ENCODE peak calls at places on chromosome 15, in four cellular contexts. I is neuronal stem cell, K is A673, T is heart right ventricle. Q is an unnamed sample.

GRCh38 chr15:93451265-93451664 is 362.3 kb upstream of the RGMA start:
- DNase-seq in I (no peak), K (no peak), T (no peak), Q (no peak)

GRCh38 chr15:57961919-57962318 is 103.6 kb downstream of the ALDH1A2 start:
- DNase-seq in T (no peak), I (no peak), K (no peak), Q (no peak)

GRCh38 chr15:43939070-43939469 is 112.3 kb downstream of the WDR76 start:
- DNase-seq in T (no peak), K (peak), I (no peak), Q (peak)

GRCh38 chr15:52233405-52233804 is 42.2 kb upstream of the GNB5 start:
- DNase-seq in T (no peak), K (no peak), I (no peak), Q (peak)

GRCh38 chr15:77162872-77163633 is 92.1 kb upstream of the TSPAN3 start:
- DNase-seq in I (no peak), T (no peak), K (no peak), Q (peak)

GRCh38 chr15:93066834-93067648 is 22.0 kb downstream of the RGMA start:
- DNase-seq in K (no peak), I (no peak), T (no peak), Q (no peak)

GRCh38 chr15:48191574-48192225 is at the start of gene CTXN2:
- DNase-seq in T (no peak), K (no peak), I (peak), Q (no peak)

GRCh38 chr15:101049856-101050646 is 130.9 kb downstream of the LRRK1 start:
- DNase-seq in K (no peak), T (peak), I (no peak), Q (no peak)

GRCh38 chr15:74525946-74526345 is 15.1 kb upstream of the ARID3B start:
- DNase-seq in K (no peak), I (no peak), T (no peak), Q (no peak)

GRCh38 chr15:95470997-95471692 is 859.4 kb upstream of the NR2F2 start:
- DNase-seq in I (no peak), K (no peak), T (peak), Q (no peak)

GRCh38 chr15:58065445-58066041 is at the start of gene ALDH1A2:
- DNase-seq in K (no peak), T (peak), I (peak), Q (no peak)

GRCh38 chr15:94327356-94327936 is 96.1 kb downstream of the MCTP2 start:
- DNase-seq in I (no peak), T (no peak), K (peak), Q (peak)

GRCh38 chr15:70907784-70908471 is 15.3 kb downstream of the LRRC49 start:
- DNase-seq in I (no peak), K (no peak), T (no peak), Q (no peak)

GRCh38 chr15:63595688-63596087 is 1.5 kb upstream of the FBXL22 start:
- DNase-seq in K (no peak), T (no peak), I (no peak), Q (no peak)

GRCh38 chr15:92521624-92522008 is 127.9 kb downstream of the ST8SIA2 start:
- DNase-seq in K (peak), I (peak), T (peak), Q (peak)

GRCh38 chr15:62119224-62119925 is 45.7 kb downstream of the C2CD4B start:
- DNase-seq in K (peak), T (no peak), I (no peak), Q (peak)
- H3K4me3 ChIP-seq in K (peak), T (no peak), I (no peak), Q (no peak)

DNA sequence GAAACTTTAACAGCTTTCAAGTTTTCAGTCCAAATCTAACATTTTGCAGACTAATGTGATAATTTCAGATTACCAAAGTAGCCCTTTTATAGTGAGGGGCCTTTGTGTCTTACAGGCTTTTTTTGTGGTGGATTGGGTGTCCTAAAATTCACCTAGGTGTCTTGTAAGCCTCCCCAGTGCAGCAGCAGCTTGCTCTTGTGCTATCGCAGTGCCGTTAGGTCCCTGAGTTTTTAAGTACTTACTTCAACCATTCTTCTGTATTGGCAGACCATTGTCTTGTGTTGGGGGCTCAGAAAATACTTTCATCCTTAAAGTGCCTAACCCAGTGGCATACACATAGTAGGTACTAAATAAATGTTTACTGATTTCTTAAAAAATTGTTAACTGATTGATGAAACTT is 2.1 kb downstream of the PDE8A start:
- DNase-seq in I (no peak), T (no peak), K (no peak), Q (no peak)
- H3K4me3 ChIP-seq in I (no peak), T (peak), K (peak), Q (peak)

GRCh38 chr15:29569533-29570092 is 252.7 kb downstream of the TJP1 start:
- DNase-seq in K (no peak), I (peak), T (no peak), Q (no peak)
- H3K4me3 ChIP-seq in K (no peak), I (peak), T (no peak), Q (no peak)

GRCh38 chr15:36235173-36235572 is 344.3 kb upstream of the CDIN1 start:
- DNase-seq in I (no peak), K (no peak), T (no peak), Q (no peak)

GRCh38 chr15:36234743-36235142 is 344.7 kb upstream of the CDIN1 start:
- DNase-seq in K (no peak), I (no peak), T (no peak), Q (no peak)

GRCh38 chr15:36230741-36231140 is 348.7 kb upstream of the CDIN1 start:
- DNase-seq in I (no peak), T (no peak), K (no peak), Q (no peak)

GRCh38 chr15:36232491-36232890 is 346.9 kb upstream of the CDIN1 start:
- DNase-seq in I (no peak), T (no peak), K (no peak), Q (no peak)
- H3K4me3 ChIP-seq in I (no peak), T (no peak), K (no peak), Q (no peak)

DNA sequence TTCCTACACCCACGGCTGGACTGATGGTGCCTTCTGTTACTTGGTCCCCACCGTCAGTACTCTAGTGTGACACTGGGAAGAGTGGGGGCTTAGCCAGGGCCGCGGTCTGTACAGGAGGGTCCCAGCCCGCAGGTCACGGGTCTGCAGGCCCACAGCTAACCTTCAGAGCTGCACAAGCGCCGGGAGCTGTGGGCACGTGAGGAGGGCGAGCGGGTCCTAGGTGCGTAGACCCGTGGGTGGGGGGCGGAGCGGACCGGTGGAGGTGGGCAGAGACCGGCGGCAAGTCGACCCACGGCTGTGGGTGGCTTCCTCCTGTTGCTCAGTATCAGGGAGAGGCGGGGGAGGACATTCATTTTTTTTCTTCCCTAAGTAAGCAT is 1.2 kb downstream of the TNFAIP8L3 start:
- DNase-seq in K (no peak), I (no peak), T (no peak), Q (no peak)
- H3K4me3 ChIP-seq in K (peak), I (no peak), T (peak), Q (no peak)

GRCh38 chr15:85314653-85315052 is 65.8 kb upstream of the AKAP13 start:
- DNase-seq in K (no peak), T (no peak), I (no peak), Q (no peak)

GRCh38 chr15:85312486-85312885 is 67.9 kb upstream of the AKAP13 start:
- DNase-seq in I (no peak), T (no peak), K (no peak), Q (peak)

GRCh38 chr15:85312925-85313324 is 67.5 kb upstream of the AKAP13 start:
- DNase-seq in T (no peak), K (peak), I (no peak), Q (peak)

GRCh38 chr15:85314139-85314538 is 66.3 kb upstream of the AKAP13 start:
- DNase-seq in T (no peak), K (no peak), I (no peak), Q (no peak)

GRCh38 chr15:85313339-85313738 is 67.1 kb upstream of the AKAP13 start:
- DNase-seq in I (no peak), T (no peak), K (no peak), Q (no peak)
- H3K4me3 ChIP-seq in I (no peak), T (no peak), K (no peak), Q (no peak)

GRCh38 chr15:90840157-90840855 is 28.1 kb upstream of the FURIN start:
- DNase-seq in T (no peak), I (no peak), K (no peak), Q (no peak)
- H3K4me3 ChIP-seq in T (no peak), I (no peak), K (peak), Q (no peak)

DNA sequence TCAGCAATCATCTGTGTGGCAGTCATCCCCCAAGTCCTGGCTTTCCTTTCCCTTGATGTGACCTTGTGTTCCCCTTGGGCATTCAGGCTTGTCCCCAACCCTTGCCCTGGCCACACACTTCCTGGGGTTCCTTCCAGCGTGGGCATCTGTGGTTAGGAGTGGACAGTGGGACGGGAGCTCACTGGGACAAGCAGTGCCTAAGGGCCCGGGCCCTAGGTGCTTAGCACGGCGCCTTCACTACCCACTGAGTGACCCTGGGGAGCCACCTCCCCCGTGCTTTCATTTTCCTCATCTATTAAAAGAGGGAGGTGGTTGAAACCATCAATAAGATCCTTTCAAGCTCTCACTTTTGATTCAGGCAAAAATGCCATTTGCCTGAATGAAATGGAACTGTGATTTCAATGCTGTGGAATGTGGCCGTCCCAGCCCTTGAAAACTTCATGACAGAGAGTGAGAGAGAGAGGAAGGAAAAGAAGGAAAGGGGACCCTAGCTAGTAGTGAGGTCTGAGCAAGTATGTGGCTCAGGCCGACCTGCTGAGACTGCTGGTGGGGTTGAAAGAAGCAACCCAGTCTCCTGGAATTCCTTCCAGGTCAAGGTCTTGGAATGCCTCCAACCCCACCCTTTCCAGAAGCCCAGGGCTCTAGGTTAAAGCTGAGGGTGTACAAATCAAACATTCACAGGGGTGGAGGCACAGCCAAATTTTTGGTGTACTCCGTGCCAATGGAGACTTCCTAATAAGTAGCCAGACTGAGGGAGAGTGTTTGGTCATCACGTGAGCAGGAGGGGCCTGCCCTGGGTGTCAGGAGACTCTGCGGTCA is 302.9 kb downstream of the TLE3 start:
- DNase-seq in K (no peak), T (no peak), I (no peak), Q (no peak)
- H3K4me3 ChIP-seq in K (no peak), T (no peak), I (no peak), Q (no peak)